ENCODE peak calls at places on chromosomes 13 and 19, in five cellular contexts. J is endothelial cell, S is NCI-H1694 treated with DMSO at 0.1 percent for 48 hours, L is fibroblast of pulmonary artery, A is T-helper 2 cell. H is an unnamed sample.

GRCh38 chr19:52991021-52991420 is 22.7 kb upstream of the ERVV-1 start:
- DNase-seq in A (no peak), S (no peak), L (no peak), J (no peak), H (peak)

GRCh38 chr19:41882568-41883462 is at the start of gene ARHGEF1:
- DNase-seq in J (peak), L (no peak), S (no peak), A (peak), H (no peak)

GRCh38 chr13:85806553-85807175 is 7.4 kb upstream of the SLITRK6 start:
- DNase-seq in A (no peak), L (peak), J (no peak), S (peak), H (peak)

GRCh38 chr13:44764334-44764733 is 188.2 kb upstream of the TSC22D1 start:
- DNase-seq in J (no peak), S (no peak), L (no peak), A (no peak), H (no peak)

GRCh38 chr19:7450243-7451223 is 38.3 kb downstream of the PEX11G start:
- DNase-seq in A (no peak), J (no peak), L (peak), S (no peak), H (peak)

GRCh38 chr19:3175761-3176714 is 2.5 kb upstream of the S1PR4 start:
- DNase-seq in A (peak), S (no peak), J (no peak), L (peak), H (peak)

GRCh38 chr19:33460221-33460908 is 61.2 kb downstream of the PEPD start:
- DNase-seq in L (no peak), S (no peak), A (no peak), J (no peak), H (no peak)

GRCh38 chr19:34145741-34146202 is 26.5 kb upstream of the LSM14A start:
- DNase-seq in S (peak), L (peak), A (peak), J (peak), H (peak)

GRCh38 chr19:18425515-18426415 is 6.6 kb downstream of the SSBP4 start:
- DNase-seq in J (no peak), L (peak), S (peak), A (no peak), H (peak)

GRCh38 chr19:49475191-49475932 is 1.3 kb downstream of the FLT3LG start:
- DNase-seq in A (no peak), L (no peak), J (no peak), S (no peak), H (no peak)

GRCh38 chr13:105048685-105049084 is 1486.8 kb downstream of the EFNB2 start:
- DNase-seq in S (no peak), L (no peak), J (no peak), A (no peak), H (no peak)

GRCh38 chr13:82898625-82899024 is 983.6 kb downstream of the SLITRK1 start:
- DNase-seq in L (no peak), A (no peak), J (no peak), S (no peak), H (no peak)

GRCh38 chr19:7926727-7927604 is 1.0 kb upstream of the CTXN1 start:
- DNase-seq in A (no peak), J (no peak), L (no peak), S (no peak), H (no peak)

GRCh38 chr19:49689133-49690072 is at the start of gene ADM5:
- DNase-seq in A (no peak), L (no peak), J (no peak), S (peak), H (no peak)

GRCh38 chr13:110126391-110126961 is 180.5 kb downstream of the COL4A1 start:
- DNase-seq in A (no peak), S (no peak), L (peak), J (peak), H (peak)

GRCh38 chr19:5850189-5850588 is 1.1 kb downstream of the FUT3 start:
- DNase-seq in A (no peak), J (no peak), S (no peak), L (no peak), H (no peak)

GRCh38 chr13:46278474-46278873 is 66.7 kb downstream of the LRRC63 start:
- DNase-seq in L (no peak), A (no peak), J (no peak), S (no peak), H (peak)

GRCh38 chr19:32421589-32422361 is 16.2 kb downstream of the DPY19L3 start:
- DNase-seq in A (no peak), L (peak), J (no peak), S (no peak), H (peak)

GRCh38 chr19:30695171-30695875 is 323.1 kb downstream of the ZNF536 start:
- DNase-seq in S (no peak), A (no peak), J (peak), L (no peak), H (no peak)

GRCh38 chr19:55368701-55369563 is 1.3 kb downstream of the IL11 start:
- DNase-seq in J (no peak), S (no peak), L (peak), A (no peak), H (peak)

GRCh38 chr19:19399733-19400438 is 5.6 kb upstream of the GATAD2A start:
- DNase-seq in L (peak), S (peak), A (no peak), J (no peak), H (peak)

GRCh38 chr19:13920940-13921744 is 15.1 kb downstream of the CC2D1A start:
- DNase-seq in S (peak), L (peak), J (no peak), A (no peak), H (peak)

GRCh38 chr19:39111593-39112199 is 13.9 kb upstream of the PAK4 start:
- DNase-seq in J (no peak), S (no peak), L (no peak), A (no peak), H (no peak)

GRCh38 chr13:23470706-23471610 is 37.5 kb upstream of the SACS start:
- DNase-seq in L (no peak), A (no peak), S (no peak), J (no peak), H (no peak)

GRCh38 chr19:40279120-40279551 is 6.0 kb downstream of the AKT2 start:
- DNase-seq in A (no peak), J (no peak), L (peak), S (no peak), H (peak)

GRCh38 chr19:3184847-3185481 is 766 bp upstream of the NCLN start:
- DNase-seq in L (peak), A (no peak), S (peak), J (peak), H (peak)

GRCh38 chr19:6033744-6034264 is 55.9 kb upstream of the RANBP3 start:
- DNase-seq in S (no peak), J (no peak), L (no peak), A (no peak), H (no peak)

GRCh38 chr19:56170261-56170660 is 5.5 kb upstream of the GALP start:
- DNase-seq in L (peak), J (no peak), S (no peak), A (no peak), H (peak)

GRCh38 chr13:32448224-32448623 is 20.3 kb upstream of the N4BP2L1 start:
- DNase-seq in S (no peak), L (no peak), J (no peak), A (no peak), H (no peak)

GRCh38 chr19:34282611-34283519 is 28.5 kb downstream of the GARRE1 start:
- DNase-seq in J (no peak), A (no peak), L (no peak), S (no peak), H (no peak)

GRCh38 chr19:28940751-28941500 is 272.0 kb downstream of the UQCRFS1 start:
- DNase-seq in A (no peak), J (no peak), S (no peak), L (peak), H (peak)

GRCh38 chr13:99802416-99802815 is 169.2 kb downstream of the ZIC5 start:
- DNase-seq in J (no peak), A (no peak), S (no peak), L (no peak), H (no peak)

GRCh38 chr13:34076319-34076718 is 258.4 kb downstream of the RFC3 start:
- DNase-seq in J (no peak), L (no peak), S (no peak), A (no peak), H (peak)

GRCh38 chr13:23384111-23384510 is 49.4 kb downstream of the SACS start:
- DNase-seq in J (no peak), L (peak), S (no peak), A (no peak), H (peak)

GRCh38 chr13:24709186-24709913 is 29.1 kb downstream of the ATP12A start:
- DNase-seq in L (no peak), J (no peak), S (no peak), A (peak), H (no peak)